ENCODE peak calls at places on chromosome 18, in four cellular contexts. One of them, this sample, is unnamed. For H3K4me1, the result is how much of the 10 kb centered on the place peaks cover.

GRCh38 chr18:24027156-24027555 is 12.6 kb downstream of the TTC39C start:
- DNase-seq in IMR-90: peak
- DNase-seq in left ventricle myocardium inferior: peak
- DNase-seq in hepatocyte: no peak
- DNase-seq in this sample: peak

GRCh38 chr18:28684746-28685145 is 507.8 kb upstream of the CDH2 start:
- DNase-seq in IMR-90: no peak
- DNase-seq in hepatocyte: no peak
- DNase-seq in left ventricle myocardium inferior: no peak
- DNase-seq in this sample: no peak

GRCh38 chr18:79872423-79872822 is 74.7 kb downstream of the KCNG2 start:
- DNase-seq in left ventricle myocardium inferior: no peak
- DNase-seq in IMR-90: no peak
- DNase-seq in hepatocyte: no peak
- DNase-seq in this sample: no peak

GRCh38 chr18:46148810-46149209 is 44.6 kb downstream of the HAUS1 start:
- DNase-seq in IMR-90: peak
- DNase-seq in hepatocyte: peak
- DNase-seq in left ventricle myocardium inferior: no peak
- DNase-seq in this sample: peak

GRCh38 chr18:58180738-58181353 is 136.8 kb downstream of the NEDD4L start:
- DNase-seq in left ventricle myocardium inferior: no peak
- DNase-seq in hepatocyte: peak
- DNase-seq in IMR-90: peak
- DNase-seq in this sample: no peak

GRCh38 chr18:8381801-8382459 is 227.3 kb upstream of the RAB12 start:
- DNase-seq in left ventricle myocardium inferior: no peak
- DNase-seq in hepatocyte: no peak
- DNase-seq in IMR-90: peak
- DNase-seq in this sample: no peak

GRCh38 chr18:21132398-21132918 is 20.8 kb upstream of the ROCK1 start:
- DNase-seq in hepatocyte: no peak
- DNase-seq in IMR-90: no peak
- DNase-seq in left ventricle myocardium inferior: no peak
- DNase-seq in this sample: no peak

GRCh38 chr18:77013777-77014525 is 118.6 kb downstream of the MBP start:
- DNase-seq in hepatocyte: no peak
- DNase-seq in IMR-90: no peak
- DNase-seq in left ventricle myocardium inferior: peak
- DNase-seq in this sample: peak

GRCh38 chr18:10559566-10560456 is 34.0 kb downstream of the NAPG start:
- DNase-seq in hepatocyte: no peak
- DNase-seq in IMR-90: peak
- DNase-seq in left ventricle myocardium inferior: peak
- DNase-seq in this sample: no peak

GRCh38 chr18:8450013-8450412 is 159.2 kb upstream of the RAB12 start:
- DNase-seq in hepatocyte: no peak
- DNase-seq in IMR-90: no peak
- DNase-seq in left ventricle myocardium inferior: no peak
- DNase-seq in this sample: no peak

GRCh38 chr18:47594621-47595086 is 335.8 kb downstream of the SMAD2 start:
- DNase-seq in IMR-90: no peak
- DNase-seq in hepatocyte: no peak
- DNase-seq in left ventricle myocardium inferior: no peak
- DNase-seq in this sample: no peak

GRCh38 chr18:7830468-7830867 is 263.4 kb downstream of the PTPRM start:
- DNase-seq in hepatocyte: no peak
- DNase-seq in IMR-90: no peak
- DNase-seq in left ventricle myocardium inferior: no peak
- DNase-seq in this sample: no peak

GRCh38 chr18:58603365-58604067 is 25.4 kb downstream of the ALPK2 start:
- DNase-seq in left ventricle myocardium inferior: no peak
- DNase-seq in hepatocyte: no peak
- DNase-seq in IMR-90: peak
- DNase-seq in this sample: no peak

GRCh38 chr18:21598726-21599584 is 1.5 kb downstream of the ESCO1 start:
- DNase-seq in IMR-90: no peak
- DNase-seq in hepatocyte: peak
- DNase-seq in left ventricle myocardium inferior: no peak
- DNase-seq in this sample: no peak

GRCh38 chr18:45107425-45107824 is 426.7 kb downstream of the SETBP1 start:
- DNase-seq in IMR-90: peak
- DNase-seq in hepatocyte: no peak
- DNase-seq in left ventricle myocardium inferior: no peak
- DNase-seq in this sample: no peak

GRCh38 chr18:53991202-53991601 is 233.3 kb downstream of the MBD2 start:
- DNase-seq in hepatocyte: peak
- DNase-seq in left ventricle myocardium inferior: no peak
- DNase-seq in IMR-90: no peak
- DNase-seq in this sample: no peak

GRCh38 chr18:70373062-70373519 is 84.2 kb downstream of the SOCS6 start:
- DNase-seq in hepatocyte: peak
- DNase-seq in IMR-90: peak
- DNase-seq in left ventricle myocardium inferior: no peak
- DNase-seq in this sample: no peak

GRCh38 chr18:74819433-74820059 is 221.9 kb downstream of the ZNF407 start:
- DNase-seq in left ventricle myocardium inferior: no peak
- DNase-seq in IMR-90: no peak
- DNase-seq in hepatocyte: no peak
- DNase-seq in this sample: no peak

GRCh38 chr18:79070486-79070885 is 1.3 kb downstream of the ATP9B start:
- DNase-seq in hepatocyte: no peak
- DNase-seq in IMR-90: no peak
- DNase-seq in left ventricle myocardium inferior: no peak
- DNase-seq in this sample: no peak

GRCh38 chr18:78849046-78849445 is 130.6 kb upstream of the SALL3 start:
- DNase-seq in left ventricle myocardium inferior: no peak
- DNase-seq in hepatocyte: no peak
- DNase-seq in IMR-90: no peak
- DNase-seq in this sample: no peak

GRCh38 chr18:76383636-76384035 is 111.4 kb downstream of the ZNF516 start:
- DNase-seq in left ventricle myocardium inferior: no peak
- DNase-seq in hepatocyte: no peak
- DNase-seq in IMR-90: no peak
- DNase-seq in this sample: no peak

GRCh38 chr18:48836231-48836805 is 114.4 kb downstream of the SMAD7 start:
- DNase-seq in left ventricle myocardium inferior: no peak
- DNase-seq in IMR-90: no peak
- DNase-seq in hepatocyte: no peak
- DNase-seq in this sample: no peak

GRCh38 chr18:48838166-48838775 is 112.5 kb downstream of the SMAD7 start:
- DNase-seq in hepatocyte: no peak
- DNase-seq in left ventricle myocardium inferior: no peak
- DNase-seq in IMR-90: no peak
- DNase-seq in this sample: no peak

GRCh38 chr18:48835745-48836191 is 115.0 kb downstream of the SMAD7 start:
- DNase-seq in left ventricle myocardium inferior: no peak
- DNase-seq in hepatocyte: no peak
- DNase-seq in IMR-90: no peak
- DNase-seq in this sample: no peak

GRCh38 chr18:48837676-48838075 is 113.1 kb downstream of the SMAD7 start:
- DNase-seq in IMR-90: no peak
- DNase-seq in hepatocyte: no peak
- DNase-seq in left ventricle myocardium inferior: no peak
- DNase-seq in this sample: no peak

DNA sequence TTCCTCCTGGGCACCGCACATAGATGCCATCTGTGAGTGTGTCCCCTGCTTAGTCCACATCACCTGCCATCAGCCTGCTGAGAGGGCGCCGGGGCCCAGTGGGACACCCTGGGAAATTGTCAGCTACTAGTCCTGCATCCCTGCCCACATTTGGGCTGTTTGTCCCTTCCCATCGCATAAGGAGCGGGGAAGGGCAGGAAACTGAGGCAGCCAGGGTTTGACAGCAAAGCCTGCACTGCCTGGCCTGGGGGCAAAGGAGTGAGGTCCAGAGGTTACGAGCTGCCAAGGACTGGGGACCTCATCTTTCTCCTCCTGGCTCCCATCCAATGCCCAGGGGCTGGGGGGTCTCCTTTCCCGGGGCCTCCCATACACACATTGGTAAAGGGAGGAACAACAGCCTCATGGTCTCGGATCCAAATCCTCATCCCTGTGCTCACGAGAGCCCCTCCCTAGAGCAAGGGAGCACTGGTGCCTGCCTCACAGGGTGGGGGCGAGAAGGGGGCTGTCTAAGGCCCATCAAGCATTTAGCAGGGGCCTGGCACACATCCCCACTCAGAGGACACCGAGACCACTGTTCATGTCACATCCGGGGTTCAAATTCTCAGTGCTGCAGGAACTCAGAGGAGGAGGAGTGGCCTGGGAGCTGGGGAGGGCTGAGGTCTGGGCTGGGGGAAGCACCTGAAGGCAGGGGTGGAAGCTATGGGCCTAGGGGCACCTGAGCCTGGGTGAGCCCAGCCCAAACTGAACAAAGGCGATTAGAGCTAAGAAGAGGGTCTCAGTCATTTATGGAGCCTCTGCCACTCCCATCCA is 113.8 kb downstream of the SMAD7 start:
- DNase-seq in hepatocyte: no peak
- DNase-seq in IMR-90: no peak
- DNase-seq in left ventricle myocardium inferior: no peak
- DNase-seq in this sample: no peak
- H3K4me1 ChIP-seq in hepatocyte: half or more
- H3K4me1 ChIP-seq in IMR-90: under half
- H3K4me1 ChIP-seq in left ventricle myocardium inferior: half or more
- H3K4me1 ChIP-seq in this sample: under half

GRCh38 chr18:33837191-33837590 is 259.2 kb downstream of the ASXL3 start:
- DNase-seq in IMR-90: no peak
- DNase-seq in hepatocyte: no peak
- DNase-seq in left ventricle myocardium inferior: no peak
- DNase-seq in this sample: no peak

GRCh38 chr18:33841221-33841967 is 263.4 kb downstream of the ASXL3 start:
- DNase-seq in left ventricle myocardium inferior: no peak
- DNase-seq in IMR-90: no peak
- DNase-seq in hepatocyte: no peak
- DNase-seq in this sample: no peak

GRCh38 chr18:33835419-33835818 is 257.4 kb downstream of the ASXL3 start:
- DNase-seq in IMR-90: no peak
- DNase-seq in hepatocyte: no peak
- DNase-seq in left ventricle myocardium inferior: no peak
- DNase-seq in this sample: no peak

GRCh38 chr18:33838084-33838483 is 260.1 kb downstream of the ASXL3 start:
- DNase-seq in left ventricle myocardium inferior: no peak
- DNase-seq in hepatocyte: no peak
- DNase-seq in IMR-90: no peak
- DNase-seq in this sample: no peak

GRCh38 chr18:33839452-33840225 is 261.6 kb downstream of the ASXL3 start:
- DNase-seq in left ventricle myocardium inferior: no peak
- DNase-seq in IMR-90: peak
- DNase-seq in hepatocyte: peak
- DNase-seq in this sample: no peak
- H3K4me3 ChIP-seq in left ventricle myocardium inferior: no peak
- H3K4me3 ChIP-seq in IMR-90: no peak
- H3K4me3 ChIP-seq in hepatocyte: no peak
- H3K4me3 ChIP-seq in this sample: no peak

DNA sequence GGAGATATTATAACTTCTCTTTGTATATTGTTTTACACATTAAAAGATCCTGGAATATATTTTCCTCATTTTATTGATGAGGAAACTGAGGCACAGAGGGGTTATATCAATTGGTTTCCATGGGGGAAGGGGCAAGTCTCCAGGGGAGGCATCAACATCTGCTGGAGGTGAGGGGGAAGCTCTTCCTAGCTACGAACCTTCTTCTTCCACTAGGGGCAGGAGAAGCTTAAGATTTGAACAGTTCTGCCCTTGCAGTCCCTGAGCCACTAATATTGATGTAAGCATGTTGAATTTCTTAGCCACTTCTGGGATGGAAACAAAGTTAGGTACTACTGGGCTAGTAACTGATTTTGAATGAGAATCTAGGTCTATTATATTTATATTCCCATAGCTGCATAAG is 140.1 kb upstream of the AQP4 start:
- DNase-seq in left ventricle myocardium inferior: no peak
- DNase-seq in hepatocyte: peak
- DNase-seq in IMR-90: no peak
- DNase-seq in this sample: no peak
- TF ChIP-seq CTCF in left ventricle myocardium inferior: peak
- TF ChIP-seq CTCF in hepatocyte: peak
- TF ChIP-seq CTCF in IMR-90: no peak
- TF ChIP-seq CTCF in this sample: no peak

GRCh38 chr18:51193621-51194287 is 3.7 kb downstream of the MEX3C start:
- DNase-seq in hepatocyte: no peak
- DNase-seq in IMR-90: peak
- DNase-seq in left ventricle myocardium inferior: no peak
- DNase-seq in this sample: no peak

GRCh38 chr18:51188024-51188701 is 9.3 kb downstream of the MEX3C start:
- DNase-seq in hepatocyte: no peak
- DNase-seq in IMR-90: no peak
- DNase-seq in left ventricle myocardium inferior: no peak
- DNase-seq in this sample: no peak

GRCh38 chr18:51191139-51191717 is 6.3 kb downstream of the MEX3C start:
- DNase-seq in IMR-90: no peak
- DNase-seq in left ventricle myocardium inferior: no peak
- DNase-seq in hepatocyte: no peak
- DNase-seq in this sample: no peak

GRCh38 chr18:51192026-51192425 is 5.5 kb downstream of the MEX3C start:
- DNase-seq in IMR-90: no peak
- DNase-seq in hepatocyte: no peak
- DNase-seq in left ventricle myocardium inferior: no peak
- DNase-seq in this sample: no peak

GRCh38 chr18:51190000-51190399 is 7.5 kb downstream of the MEX3C start:
- DNase-seq in hepatocyte: no peak
- DNase-seq in left ventricle myocardium inferior: no peak
- DNase-seq in IMR-90: no peak
- DNase-seq in this sample: no peak
- H3K4me1 ChIP-seq in hepatocyte: under half
- H3K4me1 ChIP-seq in left ventricle myocardium inferior: half or more
- H3K4me1 ChIP-seq in IMR-90: under half
- H3K4me1 ChIP-seq in this sample: under half

GRCh38 chr18:55403555-55403954 is 184.4 kb downstream of the TCF4 start:
- DNase-seq in IMR-90: no peak
- DNase-seq in left ventricle myocardium inferior: no peak
- DNase-seq in hepatocyte: no peak
- DNase-seq in this sample: no peak
- H3K4me3 ChIP-seq in IMR-90: no peak
- H3K4me3 ChIP-seq in left ventricle myocardium inferior: peak
- H3K4me3 ChIP-seq in hepatocyte: no peak
- H3K4me3 ChIP-seq in this sample: no peak

DNA sequence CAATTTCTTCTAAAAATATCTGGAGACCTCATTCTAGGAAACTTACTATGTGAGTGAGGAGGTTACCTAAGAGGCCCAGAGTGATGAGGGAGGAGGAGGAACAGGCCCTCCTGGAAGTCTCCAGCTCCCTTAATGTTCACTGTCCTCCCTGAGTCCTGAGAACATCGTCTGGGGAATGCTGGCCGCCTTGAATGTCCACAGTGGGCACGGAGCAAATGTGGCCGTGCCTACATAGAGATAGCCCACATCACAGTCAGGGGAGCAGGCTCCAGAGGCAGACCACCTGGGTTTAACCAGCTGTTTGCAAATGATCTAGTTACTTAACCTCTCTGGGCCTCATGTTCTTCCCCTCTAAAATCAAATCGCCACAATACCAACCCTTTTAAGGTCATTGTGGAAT is 83.0 kb upstream of the LPIN2 start:
- DNase-seq in left ventricle myocardium inferior: no peak
- DNase-seq in IMR-90: no peak
- DNase-seq in hepatocyte: no peak
- DNase-seq in this sample: no peak
- TF ChIP-seq CTCF in left ventricle myocardium inferior: no peak
- TF ChIP-seq CTCF in IMR-90: no peak
- TF ChIP-seq CTCF in hepatocyte: no peak
- TF ChIP-seq CTCF in this sample: no peak